ENCODE peak calls at places on chromosome X, in nine cellular contexts. P is fibroblast of mammary gland, O is PC-9, U is A549, D is epithelial cell of proximal tubule, X is upper lobe of left lung, Y is A673, R is neural progenitor cell, J is AG04450. A is an unnamed sample.

GRCh38 chrX:37692918-37693317 is 7.3 kb downstream of the XK start:
- DNase-seq in P (no peak), O (no peak), U (no peak), X (no peak), R (no peak), Y (no peak), J (no peak), D (no peak), A (peak; percentile 30)

GRCh38 chrX:130726661-130727060 is 176.3 kb downstream of the ENOX2 start:
- DNase-seq in U (no peak), D (peak; percentile 73), X (peak; percentile 39), R (no peak), Y (no peak), O (peak; percentile 64), P (peak; percentile 82), J (no peak), A (peak; percentile 55)

GRCh38 chrX:10032147-10032546 is 65.0 kb downstream of the CLDN34 start:
- DNase-seq in X (no peak), Y (no peak), R (no peak), D (no peak), J (no peak), U (no peak), O (no peak), P (no peak), A (no peak)

GRCh38 chrX:72268601-72269365 is 8.3 kb downstream of the RPS4X start:
- DNase-seq in Y (peak; percentile 38), D (no peak), R (no peak), P (peak; percentile 56), X (no peak), O (no peak), U (no peak), J (peak; percentile 55), A (peak; percentile 76)

GRCh38 chrX:78199851-78200250 is 60.4 kb upstream of the TAF9B start:
- DNase-seq in O (peak; percentile 28), U (peak; percentile 36), J (no peak), R (peak; percentile 9), Y (peak; percentile 12), X (no peak), D (no peak), P (peak; percentile 18), A (peak; percentile 3)

GRCh38 chrX:23276475-23276874 is 58.2 kb upstream of the PTCHD1 start:
- DNase-seq in D (no peak), X (no peak), P (no peak), J (no peak), R (no peak), O (no peak), Y (no peak), U (no peak), A (no peak)

GRCh38 chrX:12292996-12293765 is 154.9 kb downstream of the FRMPD4 start:
- DNase-seq in D (no peak), Y (no peak), U (no peak), X (no peak), J (peak; percentile 39), P (peak; percentile 36), O (no peak), R (no peak), A (peak; percentile 38)

GRCh38 chrX:1524874-1525582 is 12.0 kb downstream of the P2RY8 start:
- DNase-seq in X (no peak), O (no peak), R (no peak), J (no peak), Y (no peak), U (no peak), D (no peak), P (no peak), A (no peak)

GRCh38 chrX:40145001-40145631 is 47.4 kb upstream of the BCOR start:
- DNase-seq in D (no peak), Y (peak; percentile 69), J (no peak), O (no peak), P (no peak), X (no peak), R (peak; percentile 41), U (no peak), A (no peak)

GRCh38 chrX:118528089-118528753 is 32.6 kb downstream of the DOCK11 start:
- DNase-seq in D (no peak), Y (no peak), X (no peak), O (no peak), P (no peak), R (no peak), U (no peak), J (no peak), A (no peak)

GRCh38 chrX:86914569-86914968 is 603.0 kb upstream of the KLHL4 start:
- DNase-seq in X (no peak), J (no peak), Y (no peak), R (no peak), D (no peak), U (no peak), O (no peak), P (no peak), A (no peak)

GRCh38 chrX:75114638-75115037 is 41.4 kb downstream of the ABCB7 start:
- DNase-seq in X (no peak), R (no peak), D (no peak), U (no peak), P (no peak), J (no peak), O (no peak), Y (no peak), A (no peak)

GRCh38 chrX:40154229-40154852 is 56.6 kb upstream of the BCOR start:
- DNase-seq in O (no peak), P (no peak), X (no peak), Y (peak; percentile 77), D (no peak), J (no peak), U (peak; percentile 53), R (peak; percentile 85), A (peak; percentile 65)

GRCh38 chrX:31547416-31547815 is 475.6 kb upstream of the FTHL17 start:
- DNase-seq in X (no peak), R (no peak), O (no peak), U (no peak), D (no peak), Y (no peak), J (no peak), P (peak; percentile 8), A (no peak)

GRCh38 chrX:31545726-31546125 is 473.9 kb upstream of the FTHL17 start:
- DNase-seq in U (no peak), P (peak; percentile 25), X (no peak), D (no peak), J (no peak), O (no peak), Y (peak; percentile 28), R (no peak), A (no peak)

GRCh38 chrX:31546130-31546529 is 474.3 kb upstream of the FTHL17 start:
- DNase-seq in O (no peak), P (peak; percentile 84), Y (peak; percentile 80), J (peak; percentile 11), R (no peak), U (no peak), X (no peak), D (peak; percentile 13), A (peak; percentile 44)

GRCh38 chrX:31540313-31540712 is 468.5 kb upstream of the FTHL17 start:
- DNase-seq in Y (peak; percentile 6), J (no peak), D (no peak), O (no peak), P (no peak), X (no peak), U (no peak), R (no peak), A (peak; percentile 14)

GRCh38 chrX:31543565-31544125 is 471.8 kb upstream of the FTHL17 start:
- DNase-seq in D (no peak), R (no peak), J (no peak), P (no peak), X (no peak), U (no peak), O (no peak), Y (no peak), A (peak; percentile 8)
- TF ChIP-seq CTCF in D (no peak), R (no peak), J (no peak), P (no peak), X (no peak), U (no peak), O (no peak), Y (no peak), A (no peak)

DNA sequence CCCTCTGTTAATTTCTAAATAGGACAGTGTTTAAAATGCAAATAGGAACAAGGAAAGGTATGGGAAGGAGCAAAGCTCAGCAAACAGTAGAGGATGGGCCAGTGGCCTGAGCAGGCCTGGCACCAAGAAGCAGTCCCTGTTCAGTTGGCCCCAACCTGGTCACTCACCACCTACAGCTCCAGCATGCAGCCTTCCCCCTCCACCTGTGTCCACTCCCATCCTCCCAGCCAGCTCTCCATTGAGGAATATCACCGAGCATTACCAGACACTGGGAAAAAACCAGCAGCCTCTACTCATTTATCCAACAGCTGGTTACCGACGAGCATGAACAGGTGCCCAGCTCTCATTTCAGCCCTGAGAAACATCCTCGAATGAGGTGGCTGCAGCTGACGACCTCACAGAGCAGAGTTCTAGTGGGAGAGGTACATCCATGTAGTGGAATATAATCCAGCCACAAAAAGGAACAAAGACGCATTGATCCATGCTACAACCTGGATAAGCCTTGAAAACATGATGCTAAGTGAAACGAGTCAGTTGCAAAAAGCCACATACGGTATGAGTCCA is 25.6 kb downstream of the CD99L2 start:
- DNase-seq in D (no peak), P (no peak), U (no peak), R (no peak), J (no peak), X (no peak), O (no peak), Y (no peak), A (no peak)
- H3K4me3 ChIP-seq in D (no peak overlapping the region), P (no peak overlapping the region), U (no peak overlapping the region), R (no peak overlapping the region), J (no peak overlapping the region), X (no peak overlapping the region), O (no peak overlapping the region), Y (no peak overlapping the region), A (no peak overlapping the region)

GRCh38 chrX:131778269-131779218 is 234.7 kb downstream of the OR13H1 start:
- DNase-seq in P (peak; percentile 80), D (no peak), O (no peak), R (no peak), X (peak; percentile 62), U (peak; percentile 46), J (no peak), Y (peak; percentile 84), A (peak; percentile 90)
- TF ChIP-seq CTCF in P (peak; percentile 42), D (no peak), O (no peak), R (no peak), X (peak; percentile 72), U (peak; percentile 53), J (no peak), Y (peak; percentile 55), A (peak; percentile 49)

GRCh38 chrX:154804564-154804956 is 725 bp downstream of the MPP1 start:
- DNase-seq in D (no peak), O (no peak), R (no peak), P (no peak), X (no peak), J (no peak), U (no peak), Y (no peak), A (no peak)

GRCh38 chrX:154806837-154807501 is 1.7 kb upstream of the MPP1 start:
- DNase-seq in J (no peak), O (no peak), Y (no peak), D (no peak), U (no peak), R (no peak), X (no peak), P (no peak), A (no peak)

GRCh38 chrX:154804957-154805695 is at the start of gene MPP1:
- DNase-seq in D (no peak), P (peak; percentile 61), Y (peak; percentile 70), X (peak; percentile 78), R (peak; percentile 78), U (peak; percentile 68), O (peak; percentile 44), J (peak; percentile 18), A (peak; percentile 78)

GRCh38 chrX:154802838-154803410 is 2.4 kb downstream of the MPP1 start:
- DNase-seq in O (no peak), P (no peak), D (no peak), R (no peak), X (no peak), U (no peak), Y (no peak), J (no peak), A (no peak)

GRCh38 chrX:154805696-154806091 is 409 bp upstream of the MPP1 start:
- DNase-seq in O (no peak), D (no peak), U (no peak), Y (peak; percentile 3), J (no peak), X (no peak), P (peak; percentile 16), R (no peak), A (peak; percentile 68)
- H3K4me3 ChIP-seq in O (peak overlapping the region; percentile 54), D (peak overlapping the region; percentile 71), U (peak overlapping the region; percentile 59), Y (peak overlapping the region; percentile 65), J (peak overlapping the region; percentile 56), X (peak overlapping the region; percentile 69), P (peak overlapping the region; percentile 47), R (peak overlapping the region; percentile 55), A (peak overlapping the region; percentile 71)